ENCODE peak calls at places on chromosomes 1 and 21, in six cellular contexts. T, J, H, K, P and U are unnamed samples.

GRCh38 chr1:26268290-26269197 is 11.3 kb upstream of the SH3BGRL3 start:
- DNase-seq in J (no peak), K (no peak), T (no peak), P (no peak), H (no peak), U (no peak)

GRCh38 chr1:173195596-173196088 is 11.5 kb downstream of the TNFSF4 start:
- DNase-seq in J (no peak), T (no peak), P (no peak), H (no peak), K (no peak), U (no peak)

GRCh38 chr21:26686278-26686677 is 113.2 kb upstream of the CYYR1 start:
- DNase-seq in K (peak; percentile 1), P (peak; percentile 4), J (peak; percentile 12), T (peak; percentile 18), H (peak; percentile 37), U (no peak)

GRCh38 chr1:91725961-91726704 is 159.8 kb downstream of the TGFBR3 start:
- DNase-seq in P (peak; percentile 90), J (no peak), K (peak; percentile 77), H (no peak), T (no peak), U (peak; percentile 56)

GRCh38 chr1:84833198-84833597 is 59.8 kb downstream of the LPAR3 start:
- DNase-seq in K (no peak), T (no peak), H (no peak), J (no peak), P (no peak), U (no peak)

GRCh38 chr1:224211262-224211962 is 28.4 kb downstream of the DEGS1 start:
- DNase-seq in H (peak; percentile 61), K (peak; percentile 68), J (no peak), P (peak; percentile 26), T (peak; percentile 89), U (peak; percentile 45)

GRCh38 chr1:212718499-212718898 is 18.9 kb upstream of the BATF3 start:
- DNase-seq in H (no peak), P (no peak), J (no peak), K (no peak), T (no peak), U (no peak)

GRCh38 chr1:230868736-230869385 is 540 bp upstream of the C1orf198 start:
- DNase-seq in K (no peak), T (peak; percentile 59), P (no peak), H (peak; percentile 78), J (no peak), U (no peak)

GRCh38 chr1:95004013-95004412 is 68.7 kb downstream of the ALG14 start:
- DNase-seq in K (no peak), P (no peak), H (no peak), J (no peak), T (peak; percentile 80), U (no peak)

GRCh38 chr1:30537279-30537678 is 186.1 kb downstream of the MATN1 start:
- DNase-seq in J (no peak), P (no peak), T (no peak), K (no peak), H (no peak), U (no peak)

GRCh38 chr1:42209516-42210370 is 45.2 kb upstream of the GUCA2A start:
- DNase-seq in P (no peak), J (no peak), T (peak; percentile 28), H (no peak), K (no peak), U (no peak)

GRCh38 chr1:89198500-89199072 is at the start of gene GBP4:
- DNase-seq in J (no peak), K (no peak), H (peak; percentile 18), P (peak; percentile 29), T (peak; percentile 89), U (peak; percentile 8)

GRCh38 chr1:94342416-94342815 is 75.8 kb upstream of the ABCD3 start:
- DNase-seq in K (no peak), H (no peak), T (peak; percentile 43), P (no peak), J (no peak), U (no peak)

GRCh38 chr1:32335951-32336867 is at the start of gene MARCKSL1:
- DNase-seq in P (peak; percentile 71), J (no peak), T (peak; percentile 64), K (no peak), H (peak; percentile 85), U (no peak)

GRCh38 chr1:186404454-186405051 is 28.9 kb downstream of the ODR4 start:
- DNase-seq in T (peak; percentile 44), H (peak; percentile 13), P (peak; percentile 57), K (peak; percentile 23), J (peak; percentile 85), U (peak; percentile 82)

GRCh38 chr1:67214420-67215174 is 48.3 kb downstream of the IL23R start:
- DNase-seq in P (peak; percentile 7), K (peak; percentile 11), T (peak; percentile 11), H (peak; percentile 64), J (no peak), U (no peak)

GRCh38 chr1:203443296-203443695 is 32.3 kb upstream of the PRELP start:
- DNase-seq in P (no peak), T (no peak), J (no peak), K (no peak), H (no peak), U (no peak)

GRCh38 chr1:218874313-218874712 is 299.4 kb upstream of the LYPLAL1 start:
- DNase-seq in J (peak; percentile 86), H (peak; percentile 52), P (no peak), T (no peak), K (peak; percentile 77), U (peak; percentile 70)

GRCh38 chr1:65020774-65021173 is 54.4 kb upstream of the JAK1 start:
- DNase-seq in K (no peak), H (no peak), P (peak; percentile 30), J (no peak), T (no peak), U (no peak)

GRCh38 chr21:14084068-14084501 is 126.7 kb downstream of the LIPI start:
- DNase-seq in K (no peak), P (no peak), T (no peak), H (no peak), J (no peak), U (no peak)

GRCh38 chr1:228088586-228089498 is 6.3 kb downstream of the ARF1 start:
- DNase-seq in H (no peak), K (no peak), P (no peak), J (no peak), T (no peak), U (no peak)

GRCh38 chr1:204398197-204399125 is 13.2 kb downstream of the PPP1R15B start:
- DNase-seq in H (peak; percentile 92), J (peak; percentile 94), K (peak; percentile 50), P (peak; percentile 85), T (peak; percentile 92), U (peak; percentile 58)

GRCh38 chr21:15138475-15138874 is 73.7 kb upstream of the NRIP1 start:
- DNase-seq in P (no peak), K (no peak), H (peak; percentile 28), J (no peak), T (peak; percentile 69), U (no peak)

GRCh38 chr1:88998716-88999115 is 6.3 kb upstream of the KYAT3 start:
- DNase-seq in J (peak; percentile 24), H (peak; percentile 35), K (peak; percentile 66), P (peak; percentile 69), T (peak; percentile 83), U (no peak)

GRCh38 chr1:215992620-215993019 is 425.5 kb downstream of the KCTD3 start:
- DNase-seq in H (peak; percentile 22), P (peak; percentile 8), T (no peak), J (peak; percentile 61), K (peak; percentile 26), U (no peak)

GRCh38 chr1:198528376-198528775 is 12.1 kb downstream of the ATP6V1G3 start:
- DNase-seq in T (no peak), J (peak; percentile 26), P (peak; percentile 11), K (peak; percentile 12), H (no peak), U (peak; percentile 30)

GRCh38 chr1:228216371-228217320 is 8.8 kb downstream of the OBSCN start:
- DNase-seq in H (no peak), J (no peak), T (no peak), P (no peak), K (no peak), U (no peak)

GRCh38 chr1:94787676-94788075 is 32.5 kb upstream of the SLC44A3 start:
- DNase-seq in H (no peak), K (no peak), P (no peak), J (no peak), T (no peak), U (no peak)

GRCh38 chr1:18481190-18481920 is 625 bp downstream of the KLHDC7A start:
- DNase-seq in T (no peak), P (no peak), H (no peak), J (no peak), K (no peak), U (no peak)

GRCh38 chr1:83113686-83114085 is 885.2 kb downstream of the TTLL7 start:
- DNase-seq in P (no peak), K (no peak), T (no peak), H (no peak), J (no peak), U (no peak)

GRCh38 chr1:2591233-2591580 is 4.6 kb downstream of the PRXL2B start:
- DNase-seq in H (no peak), J (no peak), K (no peak), P (no peak), T (no peak), U (no peak)

GRCh38 chr1:197663178-197663953 is 111.9 kb downstream of the DENND1B start:
- DNase-seq in J (peak; percentile 25), P (no peak), K (no peak), T (peak; percentile 28), H (peak; percentile 4), U (no peak)